ENCODE peak calls at places on chromosomes 3 and 15, in nine cellular contexts. P is mammary epithelial cell; V is foreskin fibroblast; B is AG04449; O is CD8-positive, alpha-beta memory T cell; S is CD4-positive, alpha-beta memory T cell; N is AG09309; C is ovary; D is right cardiac atrium. Z is an unnamed sample.

GRCh38 chr3:156547637-156548036 is 7.3 kb downstream of the SSR3 start:
- DNase-seq in P (peak), V (no peak), B (no peak), O (no peak), S (no peak), N (no peak), C (no peak), D (no peak), Z (no peak)

GRCh38 chr15:41945221-41945620 is 27.1 kb downstream of the EHD4 start:
- DNase-seq in P (no peak), V (no peak), B (no peak), O (no peak), S (no peak), N (no peak), C (no peak), D (no peak), Z (no peak)

GRCh38 chr3:131167867-131168266 is 141.2 kb downstream of the NEK11 start:
- DNase-seq in P (no peak), V (no peak), B (no peak), O (no peak), S (no peak), N (no peak), C (no peak), D (no peak), Z (no peak)

GRCh38 chr3:17742837-17743659 is 617 bp upstream of the TBC1D5 start:
- DNase-seq in P (no peak), V (no peak), B (peak), O (no peak), S (no peak), N (peak), C (no peak), D (no peak), Z (peak)

GRCh38 chr3:162541923-162542322 is 1045.3 kb downstream of the OTOL1 start:
- DNase-seq in P (no peak), V (no peak), B (no peak), O (no peak), S (no peak), N (no peak), C (no peak), D (no peak), Z (no peak)

GRCh38 chr15:29040367-29040745 is 154.6 kb downstream of the APBA2 start:
- DNase-seq in P (no peak), V (no peak), B (peak), O (no peak), S (no peak), N (peak), C (no peak), D (no peak), Z (peak)

GRCh38 chr15:65888998-65889397 is 19.7 kb downstream of the RAB11A start:
- DNase-seq in P (no peak), V (no peak), B (no peak), O (no peak), S (no peak), N (no peak), C (no peak), D (no peak), Z (no peak)

GRCh38 chr3:69085543-69086132 is 901 bp downstream of the ARL6IP5 start:
- DNase-seq in P (peak), V (peak), B (no peak), O (no peak), S (no peak), N (no peak), C (peak), D (peak), Z (no peak)

GRCh38 chr3:66241466-66241865 is 20.7 kb downstream of the SLC25A26 start:
- DNase-seq in P (no peak), V (no peak), B (no peak), O (no peak), S (no peak), N (no peak), C (no peak), D (no peak), Z (no peak)

GRCh38 chr3:158166223-158166622 is 56.3 kb downstream of the RSRC1 start:
- DNase-seq in P (no peak), V (no peak), B (no peak), O (no peak), S (no peak), N (no peak), C (no peak), D (no peak), Z (no peak)

GRCh38 chr3:47464603-47465002 is 11.1 kb downstream of the SCAP start:
- DNase-seq in P (peak), V (no peak), B (no peak), O (no peak), S (no peak), N (no peak), C (no peak), D (no peak), Z (no peak)

GRCh38 chr15:55288006-55288717 is 1.5 kb downstream of the RAB27A start:
- DNase-seq in P (no peak), V (no peak), B (no peak), O (no peak), S (no peak), N (no peak), C (no peak), D (no peak), Z (no peak)

GRCh38 chr15:34039506-34040123 is 611 bp upstream of the AVEN start:
- DNase-seq in P (peak), V (no peak), B (no peak), O (peak), S (no peak), N (no peak), C (no peak), D (no peak), Z (no peak)

GRCh38 chr3:121477589-121477988 is 68.2 kb downstream of the POLQ start:
- DNase-seq in P (no peak), V (peak), B (peak), O (no peak), S (no peak), N (peak), C (no peak), D (no peak), Z (peak)

GRCh38 chr15:68586274-68586961 is 7.6 kb downstream of the CORO2B start:
- DNase-seq in P (peak), V (peak), B (no peak), O (no peak), S (no peak), N (peak), C (no peak), D (no peak), Z (no peak)

GRCh38 chr3:148379763-148380162 is 317.9 kb upstream of the AGTR1 start:
- DNase-seq in P (peak), V (peak), B (peak), O (no peak), S (no peak), N (peak), C (no peak), D (no peak), Z (peak)

GRCh38 chr3:44468572-44469520 is 8.6 kb downstream of the ZNF445 start:
- DNase-seq in P (peak), V (peak), B (no peak), O (no peak), S (no peak), N (no peak), C (no peak), D (no peak), Z (no peak)

GRCh38 chr3:138686771-138687221 is 78.2 kb downstream of the FAIM start:
- DNase-seq in P (peak), V (peak), B (peak), O (no peak), S (no peak), N (peak), C (no peak), D (no peak), Z (no peak)

GRCh38 chr3:159987291-159987711 is 1.3 kb upstream of the IL12A start:
- DNase-seq in P (peak), V (peak), B (no peak), O (no peak), S (no peak), N (no peak), C (no peak), D (no peak), Z (no peak)

GRCh38 chr3:110795163-110795562 is 276.5 kb upstream of the NECTIN3 start:
- DNase-seq in P (no peak), V (no peak), B (no peak), O (no peak), S (no peak), N (no peak), C (no peak), D (no peak), Z (no peak)

GRCh38 chr3:152021951-152022461 is 148.6 kb downstream of the SUCNR1 start:
- DNase-seq in P (peak), V (peak), B (no peak), O (no peak), S (no peak), N (no peak), C (no peak), D (no peak), Z (peak)

GRCh38 chr3:18402140-18402834 is 22.9 kb downstream of the SATB1 start:
- DNase-seq in P (no peak), V (no peak), B (no peak), O (peak), S (peak), N (no peak), C (no peak), D (no peak), Z (no peak)

GRCh38 chr3:136612512-136612911 is 139.7 kb downstream of the STAG1 start:
- DNase-seq in P (no peak), V (peak), B (no peak), O (no peak), S (no peak), N (no peak), C (no peak), D (no peak), Z (no peak)

GRCh38 chr15:87032291-87032690 is 952.6 kb downstream of the AGBL1 start:
- DNase-seq in P (peak), V (no peak), B (no peak), O (no peak), S (no peak), N (no peak), C (no peak), D (no peak), Z (no peak)

GRCh38 chr3:122739172-122739571 is 54.5 kb downstream of the HSPBAP1 start:
- DNase-seq in P (no peak), V (no peak), B (no peak), O (no peak), S (no peak), N (no peak), C (no peak), D (no peak), Z (no peak)

GRCh38 chr3:14280326-14280725 is 101.7 kb downstream of the LSM3 start:
- DNase-seq in P (peak), V (no peak), B (no peak), O (no peak), S (no peak), N (no peak), C (no peak), D (no peak), Z (no peak)

GRCh38 chr3:182755308-182756106 is 37.8 kb upstream of the ATP11B start:
- DNase-seq in P (no peak), V (no peak), B (no peak), O (no peak), S (no peak), N (no peak), C (no peak), D (no peak), Z (no peak)

GRCh38 chr3:178063475-178063874 is 472.8 kb upstream of the KCNMB2 start:
- DNase-seq in P (no peak), V (peak), B (peak), O (no peak), S (no peak), N (peak), C (no peak), D (peak), Z (no peak)

DNA sequence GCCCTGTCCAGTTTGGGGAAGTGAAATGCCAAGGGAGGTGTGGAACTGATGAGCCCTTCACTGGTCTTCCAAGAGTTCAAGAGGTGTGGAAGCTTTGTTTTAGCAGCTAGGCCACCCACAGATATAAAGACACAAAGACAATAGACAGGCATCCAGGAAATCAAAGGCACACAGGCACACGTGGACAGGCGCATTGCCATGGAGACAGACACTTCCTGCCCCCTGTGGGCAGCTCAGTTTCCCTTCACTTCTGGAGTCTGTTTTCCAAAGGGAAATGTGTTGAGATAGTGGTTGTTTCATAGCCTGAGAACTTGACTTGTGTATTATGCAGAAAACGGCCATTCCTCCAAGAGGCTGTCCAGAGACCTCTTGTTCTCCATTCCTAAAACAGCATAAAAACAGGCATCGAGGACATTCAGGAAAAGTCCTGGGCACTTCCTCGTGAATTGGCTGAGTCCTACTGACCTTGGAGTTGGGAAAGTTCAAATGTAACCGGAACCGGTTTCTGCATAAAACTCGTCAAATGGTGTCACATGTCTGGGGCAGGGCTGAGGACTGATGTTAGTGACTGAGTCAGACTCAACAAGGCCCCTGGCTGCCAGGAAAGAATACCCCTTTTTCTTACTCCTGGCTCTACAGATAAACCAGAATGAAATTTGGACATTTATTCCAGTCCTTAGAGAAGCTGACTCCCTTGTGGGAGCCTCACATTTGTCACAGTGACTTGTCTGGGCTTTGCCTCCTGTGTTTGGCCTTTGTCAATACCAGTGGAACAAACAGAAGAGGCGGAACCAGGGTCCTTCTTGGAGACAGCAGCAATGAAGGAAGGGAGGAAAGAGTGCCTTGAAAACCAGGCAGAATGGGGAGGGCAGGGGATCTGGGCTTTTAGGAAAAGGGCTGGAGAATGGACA is 1.3 kb downstream of the ALPK3 start:
- DNase-seq in P (no peak), V (no peak), B (no peak), O (peak), S (no peak), N (no peak), C (no peak), D (peak), Z (no peak)
- H3K4me3 ChIP-seq in P (no peak), V (no peak), B (no peak), O (no peak), S (no peak), N (no peak), C (no peak), D (peak), Z (peak)

DNA sequence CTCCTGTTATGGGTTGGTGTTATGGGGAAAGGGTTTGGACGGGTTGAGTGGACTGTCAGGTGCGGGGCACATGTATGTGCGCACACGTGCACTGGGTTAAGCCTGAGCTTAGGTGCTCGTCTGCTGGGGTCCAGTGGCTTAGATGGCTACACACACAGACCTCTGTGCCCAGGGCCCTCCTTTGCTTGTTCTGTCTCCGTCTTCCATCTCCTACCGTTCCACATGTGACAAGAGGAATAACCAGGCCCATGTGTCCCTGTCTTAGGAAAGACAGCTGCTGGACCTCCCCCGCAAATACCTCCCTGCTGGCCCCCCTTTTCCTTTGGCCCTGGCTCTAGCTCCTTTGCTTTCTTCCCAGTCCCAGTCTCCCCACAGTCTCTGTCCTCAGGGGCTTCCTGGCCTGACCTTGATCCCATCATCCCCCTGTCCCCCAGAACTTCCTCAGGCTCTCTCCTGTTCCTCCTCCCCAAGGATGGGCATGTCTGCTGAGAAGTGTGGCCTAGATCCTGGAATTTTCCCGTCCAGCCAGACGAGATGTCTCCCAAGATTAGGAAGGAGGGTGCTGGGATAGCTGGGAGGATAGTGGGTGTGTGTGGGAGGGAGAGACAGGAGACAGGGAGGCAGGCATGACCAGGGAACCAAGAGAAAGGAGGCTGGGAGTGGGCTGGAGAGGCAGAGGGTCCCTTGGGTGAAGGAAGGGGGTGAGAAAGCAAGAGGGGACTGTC is 805 bp upstream of the THPO start:
- DNase-seq in P (no peak), V (no peak), B (no peak), O (no peak), S (no peak), N (no peak), C (no peak), D (no peak), Z (no peak)
- H3K4me3 ChIP-seq in P (no peak), V (no peak), B (no peak), O (no peak), S (no peak), N (no peak), C (no peak), D (no peak), Z (no peak)

DNA sequence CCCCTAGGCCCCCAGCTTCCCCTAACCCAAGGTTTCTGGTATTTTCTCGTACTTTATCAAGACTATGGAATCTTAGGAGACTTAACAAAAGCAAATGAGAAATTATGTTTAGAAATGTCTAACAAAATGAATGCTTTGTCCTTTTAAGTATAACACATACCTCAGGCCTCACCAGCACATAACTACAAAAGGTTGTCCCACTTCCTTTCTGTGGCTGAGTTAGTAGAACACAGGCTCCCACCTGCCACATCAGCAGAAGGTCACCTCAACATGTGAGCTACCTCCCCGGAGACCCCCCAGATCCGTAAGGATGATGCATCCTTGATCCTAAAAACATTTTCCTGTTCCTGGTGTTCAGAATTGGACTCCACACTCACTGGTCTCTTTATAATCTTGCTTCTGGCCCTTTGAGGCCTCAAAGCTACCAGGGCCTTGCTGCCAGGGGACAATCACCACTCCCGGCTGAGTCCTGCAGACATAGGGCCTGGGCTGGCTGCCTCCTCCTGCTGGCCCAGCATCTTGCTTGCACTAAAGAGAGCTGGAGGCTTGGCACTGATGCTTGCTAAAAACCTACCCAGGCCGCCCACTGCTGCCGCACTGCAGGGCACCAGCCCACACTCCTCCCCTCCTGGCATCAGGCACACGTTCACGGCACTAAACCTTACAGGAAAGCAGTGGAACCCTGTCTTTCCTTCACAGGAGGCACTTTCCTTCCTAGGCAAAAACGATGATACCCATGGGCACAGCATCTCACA is 2.9 kb downstream of the CCRL2 start:
- DNase-seq in P (no peak), V (no peak), B (no peak), O (no peak), S (no peak), N (no peak), C (no peak), D (no peak), Z (no peak)
- H3K4me3 ChIP-seq in P (no peak), V (no peak), B (no peak), O (no peak), S (no peak), N (no peak), C (no peak), D (no peak), Z (no peak)

DNA sequence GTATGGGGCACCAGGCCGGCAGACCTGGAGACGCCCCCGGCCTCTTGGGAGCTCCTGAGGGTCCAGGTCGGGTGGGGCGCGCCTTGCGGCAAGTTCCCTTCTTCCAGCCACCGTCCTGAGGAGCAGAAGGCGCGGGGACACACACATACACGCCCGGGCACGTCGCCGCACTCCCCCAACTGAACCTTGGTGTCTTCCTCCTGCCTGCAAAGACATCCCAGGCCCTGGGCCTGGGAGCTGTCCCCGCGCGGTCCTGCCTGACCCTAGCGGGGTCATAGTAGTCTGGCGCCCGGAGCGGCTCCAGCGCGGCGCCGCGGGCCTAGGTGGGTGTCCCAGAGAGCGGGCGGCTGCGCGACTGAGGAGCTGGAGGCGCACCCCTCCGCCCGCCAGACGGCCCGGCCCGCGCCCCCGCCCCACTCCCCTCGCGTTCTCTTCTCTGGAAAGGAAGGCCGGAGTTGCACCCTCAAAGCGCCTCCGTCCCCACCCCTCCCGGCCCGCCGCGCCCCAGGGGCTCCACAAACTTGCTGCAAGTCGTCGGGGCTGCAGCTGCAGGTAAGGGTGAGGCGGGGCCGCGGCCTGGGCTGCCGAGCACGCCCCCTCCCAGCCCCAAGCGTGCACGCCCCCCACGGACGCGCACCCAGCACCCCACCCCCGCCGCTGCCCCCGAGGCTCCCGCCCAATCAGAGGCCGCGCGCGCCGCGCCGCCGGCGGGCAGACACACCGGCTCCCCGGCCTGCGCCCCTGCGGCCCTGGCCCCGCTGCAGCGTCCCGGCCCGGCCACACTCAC is 186.0 kb upstream of the LINGO1 start:
- DNase-seq in P (no peak), V (no peak), B (no peak), O (no peak), S (no peak), N (no peak), C (no peak), D (no peak), Z (no peak)
- H3K4me3 ChIP-seq in P (no peak), V (no peak), B (no peak), O (no peak), S (no peak), N (no peak), C (no peak), D (peak), Z (no peak)